ENCODE peak calls at places on chromosome 11, in four cellular contexts. X, J, R and B are unnamed samples.

GRCh38 chr11:12175694-12176241 is 65.4 kb downstream of the MICAL2 start:
- DNase-seq in J (no peak), X (peak; percentile 84), R (no peak), B (peak; percentile 94)

GRCh38 chr11:71246559-71246958 is 5.8 kb downstream of the SHANK2 start:
- DNase-seq in X (no peak), R (no peak), J (no peak), B (no peak)

GRCh38 chr11:4921796-4922195 is 2.3 kb downstream of the OR51G1 start:
- DNase-seq in J (no peak), X (no peak), R (no peak), B (no peak)

GRCh38 chr11:126113963-126114362 is 51.3 kb upstream of the CDON start:
- DNase-seq in R (no peak), J (no peak), X (peak; percentile 58), B (no peak)

GRCh38 chr11:3202305-3202704 is 16.3 kb downstream of the MRGPRG start:
- DNase-seq in R (no peak), J (no peak), X (no peak), B (no peak)

GRCh38 chr11:10376061-10376460 is 71.2 kb downstream of the ADM start:
- DNase-seq in X (peak; percentile 85), R (no peak), J (no peak), B (peak; percentile 85)

GRCh38 chr11:76640540-76640939 is 30.0 kb downstream of the LRRC32 start:
- DNase-seq in X (no peak), R (no peak), J (no peak), B (no peak)

GRCh38 chr11:9219115-9219514 is 46.0 kb downstream of the DENND5A start:
- DNase-seq in X (peak; percentile 97), J (no peak), R (no peak), B (peak; percentile 75)

GRCh38 chr11:66142370-66143263 is 72.5 kb downstream of the PACS1 start:
- DNase-seq in J (no peak), X (peak; percentile 26), R (no peak), B (peak; percentile 77)

GRCh38 chr11:126336646-126337045 is 18.8 kb upstream of the ST3GAL4 start:
- DNase-seq in J (no peak), X (no peak), R (no peak), B (no peak)

GRCh38 chr11:57312511-57313021 is 12.2 kb downstream of the TNKS1BP1 start:
- DNase-seq in X (no peak), J (no peak), R (no peak), B (no peak)

GRCh38 chr11:111283945-111284481 is 14.3 kb upstream of the POU2AF3 start:
- DNase-seq in X (no peak), R (no peak), J (no peak), B (peak; percentile 88)

GRCh38 chr11:125085301-125086081 is 22.4 kb downstream of the SLC37A2 start:
- DNase-seq in X (no peak), J (no peak), R (peak; percentile 27), B (no peak)

GRCh38 chr11:70570693-70571395 is 172.5 kb downstream of the CTTN start:
- DNase-seq in X (no peak), J (no peak), R (no peak), B (no peak)

GRCh38 chr11:130872961-130873360 is 43.3 kb downstream of the SNX19 start:
- DNase-seq in X (peak; percentile 26), R (no peak), J (no peak), B (peak; percentile 74)

GRCh38 chr11:45470151-45471001 is 184.2 kb upstream of the SYT13 start:
- DNase-seq in J (no peak), X (peak; percentile 66), R (no peak), B (peak; percentile 54)